ENCODE peak calls at places on chromosomes 11 and 22, in five cellular contexts. A, H, E, B and U are unnamed samples.

GRCh38 chr11:74478877-74479276 is 11.5 kb upstream of the KCNE3 start:
- DNase-seq in A (no peak), H (no peak), E (no peak), B (no peak), U (no peak)

GRCh38 chr11:15819679-15820286 is 536.6 kb downstream of the SOX6 start:
- DNase-seq in A (peak; percentile 63), H (peak; percentile 46), E (no peak), B (peak; percentile 25), U (peak; percentile 77)

GRCh38 chr11:114075891-114076441 is 16.5 kb downstream of the ZBTB16 start:
- DNase-seq in A (peak; percentile 61), H (peak; percentile 15), E (no peak), B (no peak), U (peak; percentile 69)

GRCh38 chr11:125315088-125315740 is 150.7 kb downstream of the PKNOX2 start:
- DNase-seq in A (no peak), H (no peak), E (no peak), B (no peak), U (no peak)

GRCh38 chr11:1557904-1558831 is 13.9 kb downstream of the DUSP8 start:
- DNase-seq in A (no peak), H (no peak), E (no peak), B (no peak), U (no peak)

GRCh38 chr11:7575841-7576451 is 62.1 kb downstream of the PPFIBP2 start:
- DNase-seq in A (no peak), H (peak; percentile 26), E (no peak), B (no peak), U (no peak)

GRCh38 chr22:23274146-23274526 is 93.8 kb downstream of the BCR start:
- DNase-seq in A (peak; percentile 54), H (no peak), E (no peak), B (no peak), U (no peak)

GRCh38 chr11:3137486-3138177 is 27.5 kb downstream of the OSBPL5 start:
- DNase-seq in A (no peak), H (no peak), E (no peak), B (no peak), U (no peak)

GRCh38 chr11:95507794-95508193 is 276.8 kb upstream of the SESN3 start:
- DNase-seq in A (peak; percentile 20), H (no peak), E (no peak), B (no peak), U (no peak)

GRCh38 chr22:35752833-35753189 is 35.1 kb downstream of the APOL5 start:
- DNase-seq in A (no peak), H (no peak), E (no peak), B (no peak), U (no peak)

GRCh38 chr22:19823638-19824196 is 31.0 kb downstream of the GNB1L start:
- DNase-seq in A (no peak), H (peak; percentile 62), E (no peak), B (no peak), U (no peak)

GRCh38 chr22:25775501-25775900 is 33.5 kb downstream of the MYO18B start:
- DNase-seq in A (no peak), H (no peak), E (no peak), B (no peak), U (peak; percentile 65)

GRCh38 chr11:116694815-116695590 is 77.8 kb downstream of the BUD13 start:
- DNase-seq in A (no peak), H (no peak), E (no peak), B (no peak), U (no peak)

GRCh38 chr11:117192401-117192875 is 6.7 kb upstream of the TAGLN start:
- DNase-seq in A (no peak), H (no peak), E (no peak), B (no peak), U (no peak)

GRCh38 chr22:20316217-20316843 is 3.5 kb downstream of the DGCR6L start:
- DNase-seq in A (no peak), H (no peak), E (no peak), B (no peak), U (peak; percentile 6)

GRCh38 chr11:86793307-86793706 is 7.0 kb upstream of the PRSS23 start:
- DNase-seq in A (no peak), H (no peak), E (no peak), B (no peak), U (no peak)

GRCh38 chr11:86792150-86792549 is 8.2 kb upstream of the PRSS23 start:
- DNase-seq in A (no peak), H (no peak), E (no peak), B (no peak), U (no peak)

GRCh38 chr11:86787651-86788050 is 12.7 kb upstream of the PRSS23 start:
- DNase-seq in A (no peak), H (no peak), E (no peak), B (no peak), U (no peak)

GRCh38 chr11:86790867-86791849 is 9.2 kb upstream of the PRSS23 start:
- DNase-seq in A (no peak), H (no peak), E (no peak), B (no peak), U (no peak)

DNA sequence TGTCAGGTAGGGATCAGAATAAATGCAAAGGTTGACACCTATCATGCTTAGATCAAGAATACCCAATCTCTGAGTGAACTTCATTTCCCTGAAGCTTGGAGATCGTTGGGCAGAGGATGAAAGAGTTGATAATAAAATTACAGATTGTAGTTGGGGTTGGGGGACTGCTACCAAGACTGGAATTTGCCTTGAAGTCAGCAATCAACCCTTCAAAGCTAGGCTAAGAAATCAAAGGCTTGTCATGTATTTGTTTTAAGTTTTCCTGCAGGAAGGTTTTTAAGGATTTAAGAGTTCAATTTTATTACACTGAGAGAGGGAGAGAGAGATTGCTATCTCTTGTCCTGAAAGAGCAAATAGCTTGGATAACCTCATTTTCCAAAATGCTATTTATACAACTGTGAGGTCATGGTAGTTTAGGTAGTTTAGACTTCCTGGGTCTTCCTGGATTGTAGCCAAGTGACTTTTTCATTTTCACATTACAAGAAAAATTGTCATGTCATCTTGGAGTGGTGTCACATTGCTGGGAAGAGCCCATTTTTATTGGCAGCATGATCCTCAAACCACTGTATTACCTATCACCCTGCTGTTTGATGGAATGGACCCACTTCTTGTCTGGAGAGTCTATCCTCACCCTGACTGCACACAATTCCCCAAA is 10.1 kb upstream of the PRSS23 start:
- DNase-seq in A (no peak), H (no peak), E (no peak), B (no peak), U (no peak)
- TF ChIP-seq CREB1 in A (no peak), H (no peak), E (no peak), B (no peak), U (no peak)

DNA sequence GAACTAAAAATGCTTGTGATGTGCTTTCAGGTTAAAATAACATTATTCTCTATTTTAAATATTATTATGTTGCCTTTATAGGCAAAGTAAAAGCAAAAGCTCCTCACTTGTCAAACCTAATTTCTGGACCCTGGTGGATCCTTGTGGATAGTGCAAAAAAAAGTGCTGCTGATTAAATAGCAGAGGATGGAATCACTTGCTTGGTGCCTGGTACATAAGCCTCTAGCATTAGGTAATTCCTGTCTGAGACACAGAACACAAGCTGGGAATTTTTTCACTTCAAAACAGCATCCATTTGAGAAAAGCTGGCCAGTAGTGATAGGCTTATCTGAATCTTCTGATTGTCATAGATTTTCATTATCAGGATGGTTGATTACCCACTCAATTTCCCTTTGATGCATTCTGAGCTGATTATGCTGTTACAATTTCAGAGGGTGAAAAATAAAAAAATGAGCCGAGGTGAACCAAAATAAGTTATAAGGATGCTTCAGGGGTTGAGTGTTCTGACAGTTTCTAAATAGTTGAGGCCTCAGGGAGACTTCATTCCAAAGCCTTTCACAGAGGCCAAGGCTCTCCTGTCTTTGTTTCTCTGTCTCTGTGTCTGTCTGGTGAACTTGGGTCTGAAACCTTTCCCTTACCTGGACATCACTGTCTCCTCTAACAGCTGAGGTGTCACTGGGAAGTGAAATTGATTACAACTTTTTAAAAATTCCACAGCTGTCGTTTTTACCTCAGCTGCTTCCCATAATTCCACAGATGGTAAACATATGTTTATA is 242.8 kb downstream of the NELL1 start:
- DNase-seq in A (no peak), H (no peak), E (no peak), B (no peak), U (no peak)
- TF ChIP-seq ATF2 in A (no peak), H (no peak), E (no peak), B (no peak), U (no peak)

DNA sequence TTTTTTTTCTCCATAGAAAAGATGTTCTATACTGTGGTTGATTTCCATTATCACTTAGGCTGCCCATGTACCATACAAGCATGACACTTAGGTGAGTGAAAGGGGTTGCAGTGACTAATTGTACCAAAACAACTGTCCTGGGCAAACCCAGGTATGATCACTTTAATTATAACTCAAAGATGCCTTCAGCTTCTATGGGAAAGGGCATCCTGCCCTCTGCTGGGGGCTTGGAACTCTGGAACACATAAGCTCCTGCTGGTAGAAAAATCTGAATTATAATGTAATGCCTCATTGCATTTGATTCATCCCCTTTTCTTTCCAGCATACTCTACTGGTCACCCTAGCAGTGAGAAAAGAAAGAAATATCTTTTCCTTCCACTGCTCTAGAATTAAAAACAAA is 206.3 kb downstream of the DDX10 start:
- DNase-seq in A (no peak), H (peak; percentile 35), E (no peak), B (peak; percentile 39), U (peak; percentile 32)
- TF ChIP-seq CREB1 in A (no peak), H (no peak), E (no peak), B (no peak), U (no peak)

GRCh38 chr11:79055866-79056632 is 384.8 kb downstream of the TENM4 start:
- DNase-seq in A (no peak), H (no peak), E (no peak), B (no peak), U (no peak)

GRCh38 chr11:79060081-79060480 is 380.7 kb downstream of the TENM4 start:
- DNase-seq in A (no peak), H (no peak), E (no peak), B (no peak), U (no peak)

GRCh38 chr11:79059171-79059570 is 381.7 kb downstream of the TENM4 start:
- DNase-seq in A (no peak), H (no peak), E (no peak), B (no peak), U (no peak)

GRCh38 chr11:79062814-79063762 is 377.7 kb downstream of the TENM4 start:
- DNase-seq in A (peak; percentile 18), H (peak; percentile 18), E (no peak), B (peak; percentile 31), U (peak; percentile 62)

DNA sequence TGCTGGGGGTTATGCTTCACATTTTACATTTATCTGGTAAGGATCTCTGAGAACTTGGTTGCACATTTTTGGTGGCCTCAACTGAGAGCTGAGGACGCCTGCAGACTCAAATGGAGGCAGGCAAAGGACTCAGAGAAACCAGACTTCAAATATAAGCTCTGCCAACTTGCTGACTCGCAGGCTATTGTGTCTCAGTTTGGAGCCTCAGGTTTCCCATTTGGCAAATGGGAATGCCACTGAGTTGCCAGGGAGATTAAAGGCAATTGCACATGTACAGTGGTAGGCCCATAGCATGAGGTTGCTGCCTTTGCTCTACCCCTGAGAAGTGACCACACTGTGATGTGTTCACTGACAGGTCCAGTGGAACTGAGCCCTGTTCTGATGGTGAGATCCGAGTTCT is 380.3 kb downstream of the TENM4 start:
- DNase-seq in A (no peak), H (no peak), E (no peak), B (no peak), U (no peak)
- TF ChIP-seq ATF2 in A (no peak), H (no peak), E (no peak), B (no peak), U (no peak)

DNA sequence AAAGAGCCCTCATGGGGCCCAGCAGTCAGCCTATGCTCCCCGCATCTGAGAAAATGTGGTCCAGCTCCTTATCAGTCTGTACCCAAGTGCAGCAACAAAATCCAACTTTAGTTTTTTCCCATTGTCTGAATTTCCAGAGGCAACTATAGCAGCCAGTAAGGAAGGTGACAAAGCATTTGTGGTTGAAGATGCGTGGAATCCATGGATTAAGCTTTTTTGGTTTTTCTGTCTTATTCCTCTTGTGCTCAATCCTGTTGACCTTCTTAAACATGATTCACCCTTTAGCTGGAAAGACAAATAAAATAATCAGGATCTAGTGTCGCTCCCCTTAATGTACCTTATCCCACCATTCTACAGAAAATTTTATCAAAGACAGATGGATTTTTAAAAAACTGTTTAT is 14.3 kb downstream of the GDPD4 start:
- DNase-seq in A (no peak), H (no peak), E (no peak), B (no peak), U (no peak)
- TF ChIP-seq CREB1 in A (no peak), H (no peak), E (no peak), B (no peak), U (no peak)